ENCODE peak calls at places on chromosomes 13 and 19, in ten cellular contexts. G is tibial artery; T is cerebellar nuclear complex; V is HEK293T; Z is H54; I is NCI-H1092; X is T-cell; Y is fibroblast of the aortic adventitia; H is activated CD4-positive, alpha-beta T cell treated with anti-CD3 and anti-CD28 coated beads, Interleukin-2, amount 50 U/mL, for 4 hours; M is iPS DF 6.9. K is an unnamed sample.

GRCh38 chr13:42981317-42981716 is 10.7 kb downstream of the EPSTI1 start:
- DNase-seq in G (no peak), T (no peak), V (no peak), Z (no peak), I (no peak), X (no peak), Y (peak; percentile 77), H (no peak), M (no peak), K (no peak)

GRCh38 chr19:19185853-19186728 is 5.9 kb downstream of the BORCS8 start:
- DNase-seq in G (no peak), T (no peak), V (peak; percentile 77), Z (no peak), I (peak; percentile 13), X (peak; percentile 56), Y (peak; percentile 31), H (peak; percentile 50), M (peak; percentile 70), K (no peak)

GRCh38 chr19:29446331-29446730 is 79.5 kb upstream of the VSTM2B start:
- DNase-seq in G (no peak), T (no peak), V (no peak), Z (no peak), I (no peak), X (no peak), Y (no peak), H (no peak), M (no peak), K (no peak)

GRCh38 chr13:99577934-99578917 is 77.0 kb downstream of the TM9SF2 start:
- DNase-seq in G (no peak), T (no peak), V (no peak), Z (no peak), I (no peak), X (no peak), Y (peak; percentile 31), H (no peak), M (no peak), K (no peak)

GRCh38 chr13:76380436-76381065 is 505.7 kb downstream of the KCTD12 start:
- DNase-seq in G (no peak), T (no peak), V (no peak), Z (no peak), I (no peak), X (no peak), Y (peak; percentile 84), H (no peak), M (no peak), K (no peak)

GRCh38 chr13:30792257-30793000 is 57.1 kb downstream of the ALOX5AP start:
- DNase-seq in G (peak; percentile 79), T (peak; percentile 43), V (peak; percentile 60), Z (peak; percentile 70), I (no peak), X (no peak), Y (peak; percentile 95), H (no peak), M (no peak), K (peak; percentile 25)

GRCh38 chr13:42762917-42763316 is 18.5 kb upstream of the FAM216B start:
- DNase-seq in G (no peak), T (no peak), V (no peak), Z (no peak), I (no peak), X (no peak), Y (peak; percentile 90), H (no peak), M (no peak), K (no peak)

GRCh38 chr19:1825909-1826556 is 14.0 kb upstream of the ATP8B3 start:
- DNase-seq in G (peak; percentile 68), T (peak; percentile 22), V (peak; percentile 89), Z (peak; percentile 97), I (peak; percentile 67), X (peak; percentile 70), Y (peak; percentile 64), H (peak; percentile 75), M (peak; percentile 81), K (no peak)

GRCh38 chr13:113976711-113977684 is 3.1 kb upstream of the C13orf46 start:
- DNase-seq in G (no peak), T (no peak), V (no peak), Z (peak; percentile 99), I (no peak), X (no peak), Y (peak; percentile 76), H (no peak), M (no peak), K (no peak)

GRCh38 chr13:110128546-110128945 is 178.4 kb downstream of the COL4A1 start:
- DNase-seq in G (no peak), T (no peak), V (no peak), Z (no peak), I (no peak), X (no peak), Y (no peak), H (no peak), M (no peak), K (no peak)

GRCh38 chr19:46478356-46478986 is 7.1 kb upstream of the PNMA8A start:
- DNase-seq in G (no peak), T (no peak), V (no peak), Z (no peak), I (peak; percentile 15), X (no peak), Y (peak; percentile 52), H (no peak), M (no peak), K (no peak)

GRCh38 chr13:24618219-24618955 is 61.8 kb upstream of the ATP12A start:
- DNase-seq in G (no peak), T (no peak), V (no peak), Z (no peak), I (no peak), X (peak; percentile 73), Y (no peak), H (no peak), M (no peak), K (no peak)

GRCh38 chr13:52128714-52129700 is at the start of gene NEK5:
- DNase-seq in G (peak; percentile 45), T (no peak), V (peak; percentile 84), Z (peak; percentile 51), I (peak; percentile 13), X (peak; percentile 43), Y (peak; percentile 34), H (peak; percentile 27), M (peak; percentile 52), K (peak; percentile 24)

GRCh38 chr13:76210262-76210661 is 574.1 kb downstream of the LMO7 start:
- DNase-seq in G (no peak), T (no peak), V (no peak), Z (no peak), I (no peak), X (no peak), Y (no peak), H (no peak), M (no peak), K (no peak)

K was measured in gastrocnemius medialis.